ENCODE peak calls at places on chromosomes 3 and 15, in five cellular contexts. V is choroid plexus epithelial cell, U is stomach, E is brain microvascular endothelial cell, X is left ventricle myocardium inferior. G is an unnamed sample.
A peak's percentile ranks its signal among the peaks of the same experiment; 100 is the strongest.

GRCh38 chr3:156217674-156218352 is 97.4 kb downstream of the KCNAB1 start:
- DNase-seq in V (peak; percentile 57), U (no peak), X (no peak), E (peak; percentile 67), G (no peak)

GRCh38 chr3:125357032-125357658 is 18.0 kb downstream of the ZNF148 start:
- DNase-seq in V (peak; percentile 37), E (peak; percentile 18), U (peak; percentile 33), X (peak; percentile 55), G (peak; percentile 74)

GRCh38 chr15:100095896-100096600 is 245.7 kb downstream of the ADAMTS17 start:
- DNase-seq in E (no peak), X (no peak), V (no peak), U (no peak), G (no peak)

GRCh38 chr3:197139586-197139985 is 110.0 kb upstream of the MELTF start:
- DNase-seq in X (no peak), U (no peak), V (no peak), E (no peak), G (no peak)

GRCh38 chr3:193640728-193641127 is 47.7 kb downstream of the OPA1 start:
- DNase-seq in U (no peak), X (no peak), V (peak; percentile 47), E (no peak), G (no peak)

GRCh38 chr3:151404316-151404715 is 19.8 kb upstream of the P2RY12 start:
- DNase-seq in U (no peak), E (no peak), V (peak; percentile 55), X (no peak), G (no peak)

GRCh38 chr3:168241156-168241555 is 145.4 kb upstream of the GOLIM4 start:
- DNase-seq in E (no peak), U (no peak), X (no peak), V (no peak), G (no peak)

GRCh38 chr3:161689699-161690098 is 193.1 kb downstream of the OTOL1 start:
- DNase-seq in V (no peak), E (no peak), X (no peak), U (no peak), G (no peak)

GRCh38 chr3:190594171-190594570 is 80.3 kb downstream of the IL1RAP start:
- DNase-seq in X (no peak), V (no peak), U (no peak), E (no peak), G (no peak)

GRCh38 chr3:185744997-185745843 is 79.6 kb downstream of the IGF2BP2 start:
- DNase-seq in V (peak; percentile 86), E (peak; percentile 97), U (no peak), X (no peak), G (no peak)

GRCh38 chr15:89085289-89085906 is 2.9 kb upstream of the ABHD2 start:
- DNase-seq in V (no peak), U (no peak), X (no peak), E (no peak), G (no peak)

GRCh38 chr3:71690222-71690821 is 34.9 kb downstream of the EIF4E3 start:
- DNase-seq in X (no peak), U (no peak), V (peak; percentile 79), E (peak; percentile 60), G (peak; percentile 30)

GRCh38 chr3:134378384-134378783 is 4.1 kb upstream of the AMOTL2 start:
- DNase-seq in E (no peak), X (no peak), V (peak; percentile 57), U (no peak), G (peak; percentile 77)

GRCh38 chr3:53921296-53921695 is 29.6 kb upstream of the SELENOK start:
- DNase-seq in U (no peak), X (no peak), E (peak; percentile 6), V (peak; percentile 47), G (no peak)

GRCh38 chr3:11770477-11771381 is 76.0 kb downstream of the TAMM41 start:
- DNase-seq in U (peak; percentile 91), E (peak; percentile 84), X (peak; percentile 29), V (peak; percentile 93), G (peak; percentile 54)

DNA sequence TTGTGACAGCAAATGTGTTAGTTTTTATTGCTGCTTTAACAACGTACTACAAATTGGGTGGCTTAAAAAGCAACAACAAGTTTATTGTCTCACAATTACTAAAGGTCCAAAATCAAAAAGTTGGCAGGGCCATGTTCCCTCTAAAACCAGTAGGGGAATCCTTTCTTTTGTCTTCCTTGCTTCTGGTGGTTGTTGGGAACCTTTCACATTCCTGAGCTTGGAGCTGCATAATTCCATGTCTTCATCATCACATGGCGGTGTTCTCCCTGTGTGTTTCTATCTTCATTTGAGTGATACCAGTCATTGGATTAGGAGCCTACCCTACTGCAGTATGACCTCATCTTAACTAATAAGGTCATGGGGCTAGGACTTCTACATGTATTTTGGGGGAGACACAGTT is 7.4 kb downstream of the SPRED1 start:
- DNase-seq in E (peak; percentile 63), U (no peak), X (no peak), V (peak; percentile 48), G (no peak)
- TF ChIP-seq CTCF in E (peak; percentile 43), U (no peak), X (no peak), V (peak; percentile 17), G (no peak)

GRCh38 chr3:141431411-141432378 is 55.1 kb upstream of the RASA2 start:
- DNase-seq in E (no peak), V (no peak), U (no peak), X (no peak), G (no peak)
- H3K4me3 ChIP-seq in E (no peak overlapping the region), V (no peak overlapping the region), U (no peak overlapping the region), X (peak overlapping the region; percentile 42), G (peak overlapping the region; percentile 66)

DNA sequence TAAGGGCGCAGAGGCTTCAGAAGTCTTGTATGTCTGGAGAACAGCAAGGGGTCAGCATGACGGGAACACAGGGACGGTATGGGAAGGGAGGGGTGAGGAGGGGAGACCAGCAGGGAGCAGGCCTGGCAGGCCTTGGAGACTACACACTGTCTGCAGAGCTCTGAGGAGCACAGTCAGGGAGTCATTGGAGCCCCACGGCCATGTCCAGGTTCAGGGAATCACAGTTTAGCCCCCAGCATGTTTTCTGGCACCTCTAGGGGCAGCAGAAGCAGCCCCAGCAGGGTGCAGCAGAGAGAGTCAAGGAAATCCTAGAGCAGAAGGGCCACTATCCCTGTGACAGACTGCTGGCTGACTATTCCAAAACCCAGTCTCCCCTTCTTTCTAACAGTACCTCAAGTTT is 3.2 kb downstream of the LAMP3 start:
- DNase-seq in E (no peak), V (no peak), X (no peak), U (no peak), G (no peak)
- TF ChIP-seq CTCF in E (peak; percentile 60), V (peak; percentile 50), X (no peak), U (no peak), G (no peak)

DNA sequence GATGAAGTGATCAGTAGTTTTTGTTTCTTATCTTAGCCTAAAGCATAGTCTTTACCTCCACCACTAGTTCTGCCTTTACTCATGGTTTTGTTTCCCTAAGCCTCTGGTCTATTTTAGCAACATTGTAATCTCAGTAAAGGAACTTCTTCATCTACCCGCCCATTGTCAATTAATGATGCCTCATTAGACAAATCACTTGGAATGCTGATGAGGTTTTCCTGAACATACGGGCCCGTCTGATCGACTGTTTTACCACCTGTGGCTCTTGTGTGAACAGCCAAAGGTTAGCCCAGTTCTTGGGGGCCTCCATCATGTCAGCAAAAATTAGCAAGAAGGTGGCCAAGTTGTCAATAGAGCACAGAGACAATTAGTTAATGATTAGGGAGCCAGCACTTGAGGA is 470.1 kb upstream of the ARRDC4 start:
- DNase-seq in V (no peak), E (no peak), U (no peak), X (no peak), G (no peak)
- H3K4me3 ChIP-seq in V (no peak overlapping the region), E (no peak overlapping the region), U (no peak overlapping the region), X (no peak overlapping the region), G (no peak overlapping the region)

GRCh38 chr3:176510097-176510496 is 687.2 kb downstream of the TBL1XR1 start:
- DNase-seq in X (no peak), U (no peak), E (no peak), V (no peak), G (no peak)

GRCh38 chr3:176513604-176514003 is 683.7 kb downstream of the TBL1XR1 start:
- DNase-seq in U (no peak), E (no peak), V (peak; percentile 4), X (no peak), G (no peak)

GRCh38 chr3:176512037-176512436 is 685.2 kb downstream of the TBL1XR1 start:
- DNase-seq in X (no peak), E (no peak), V (no peak), U (no peak), G (no peak)

DNA sequence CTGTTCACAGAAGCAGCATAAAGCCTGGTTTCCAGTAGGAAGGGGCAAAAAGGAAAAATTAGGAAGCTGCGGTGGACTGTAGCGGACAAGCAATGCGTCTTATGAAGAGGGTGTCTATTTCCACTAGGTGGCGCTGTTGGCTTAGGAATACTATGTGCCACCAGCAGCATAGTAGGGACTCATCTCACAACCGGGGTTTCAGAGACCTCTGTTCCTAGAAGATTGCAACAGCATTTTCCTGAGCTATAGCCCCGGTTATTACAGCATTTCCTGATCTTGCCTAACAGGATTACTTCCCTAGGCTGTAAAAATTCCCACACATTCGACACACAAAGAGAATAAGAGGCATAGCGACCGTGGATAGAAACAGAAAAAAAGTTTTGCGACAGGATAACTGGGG is 683.0 kb downstream of the TBL1XR1 start:
- DNase-seq in V (peak; percentile 73), U (no peak), X (no peak), E (peak; percentile 41), G (no peak)
- TF ChIP-seq CTCF in V (peak; percentile 76), U (no peak), X (peak; percentile 62), E (peak; percentile 56), G (peak; percentile 44)